ENCODE peak calls at places on chromosomes 6 and 20, in five cellular contexts. G is kidney; Z is stimulated activated naive B cell treated with anti-CD40 and anti-IgM and Interleukin-4, amounts not matched to agents 10 μg/mL and 1 μg/mL and 100 μg/mL, for 72 hours; J is activated naive CD4-positive, alpha-beta T cell; B is HS-5. V is an unnamed sample.
A peak's percentile ranks its signal among the peaks of the same experiment; 100 is the strongest.

GRCh38 chr6:166379800-166380199 is 2.9 kb downstream of the MPC1 start:
- DNase-seq in B (no peak), Z (no peak), J (no peak), G (no peak), V (no peak)

GRCh38 chr20:23634985-23635767 is 2.6 kb downstream of the CST3 start:
- DNase-seq in Z (no peak), G (no peak), J (no peak), B (no peak), V (no peak)

GRCh38 chr6:82118150-82118562 is 129.4 kb downstream of the IBTK start:
- DNase-seq in B (no peak), G (no peak), J (no peak), Z (no peak), V (no peak)

GRCh38 chr6:88967891-88968290 is 4.5 kb upstream of the RNGTT start:
- DNase-seq in Z (no peak), J (no peak), B (no peak), G (no peak), V (no peak)

GRCh38 chr6:53795254-53795701 is 473 bp downstream of the LRRC1 start:
- DNase-seq in B (no peak), Z (no peak), J (no peak), G (no peak), V (no peak)

GRCh38 chr6:144321839-144322591 is 36.9 kb downstream of the UTRN start:
- DNase-seq in Z (no peak), J (no peak), G (no peak), B (peak; percentile 36), V (no peak)

GRCh38 chr20:18788021-18788420 is 25.6 kb upstream of the SCP2D1 start:
- DNase-seq in J (no peak), B (no peak), G (no peak), Z (no peak), V (no peak)

GRCh38 chr6:110589865-110590513 is 113.6 kb upstream of the SLC22A16 start:
- DNase-seq in J (no peak), B (no peak), Z (peak; percentile 52), G (no peak), V (no peak)

GRCh38 chr20:44914924-44915323 is 5.1 kb downstream of the PABPC1L start:
- DNase-seq in Z (no peak), G (no peak), B (no peak), J (no peak), V (no peak)

GRCh38 chr6:42084889-42085288 is 34.6 kb downstream of the TAF8 start:
- DNase-seq in J (no peak), B (no peak), G (no peak), Z (no peak), V (no peak)

GRCh38 chr6:167824591-167825041 is 2.1 kb upstream of the AFDN start:
- DNase-seq in G (no peak), J (no peak), B (no peak), Z (no peak), V (no peak)